ENCODE peak calls at places on chromosomes 12 and 14, in seven cellular contexts. T is NCI-H1105; F is NCI-H345; G is AML-193; C is stimulated activated effector memory CD8-positive, alpha-beta T cell treated with anti-CD3 and anti-CD28 coated beads, Interleukin-12 subunit alpha, Interleukin-12 subunit beta, amount 100 ng/mL, for 72 hours; K is fibroblast of pulmonary artery; O is natural killer cell. B is an unnamed sample.

GRCh38 chr14:36173161-36173560 is 3.4 kb downstream of the PTCSC3 start:
- DNase-seq in T (no peak), F (no peak), G (no peak), C (no peak), K (no peak), O (no peak), B (no peak)

GRCh38 chr14:90839889-90840266 is 23.6 kb upstream of the TTC7B start:
- DNase-seq in T (no peak), F (no peak), G (no peak), C (no peak), K (no peak), O (no peak), B (no peak)

GRCh38 chr12:45745861-45746277 is 16.4 kb downstream of the ARID2 start:
- DNase-seq in T (no peak), F (no peak), G (peak), C (no peak), K (peak), O (no peak), B (peak)

GRCh38 chr12:108215458-108215857 is 86.4 kb downstream of the WSCD2 start:
- DNase-seq in T (no peak), F (no peak), G (no peak), C (no peak), K (no peak), O (no peak), B (no peak)

GRCh38 chr14:30518867-30519266 is 40.1 kb upstream of the G2E3 start:
- DNase-seq in T (no peak), F (no peak), G (no peak), C (no peak), K (no peak), O (no peak), B (no peak)

GRCh38 chr12:90152897-90153624 is 444.4 kb upstream of the ATP2B1 start:
- DNase-seq in T (no peak), F (no peak), G (no peak), C (no peak), K (no peak), O (no peak), B (peak)

GRCh38 chr12:101850199-101850598 is 19.4 kb upstream of the GNPTAB start:
- DNase-seq in T (no peak), F (no peak), G (peak), C (no peak), K (no peak), O (no peak), B (no peak)

GRCh38 chr14:75242546-75243273 is 35.9 kb upstream of the FOS start:
- DNase-seq in T (peak), F (no peak), G (no peak), C (no peak), K (peak), O (no peak), B (peak)

GRCh38 chr12:17301544-17301943 is 695.6 kb upstream of the LMO3 start:
- DNase-seq in T (no peak), F (no peak), G (no peak), C (no peak), K (no peak), O (no peak), B (no peak)

GRCh38 chr14:26709019-26709418 is 111.2 kb upstream of the NOVA1 start:
- DNase-seq in T (no peak), F (no peak), G (peak), C (no peak), K (peak), O (no peak), B (peak)

GRCh38 chr14:96243785-96244184 is 12.2 kb upstream of the BDKRB1 start:
- DNase-seq in T (no peak), F (no peak), G (no peak), C (no peak), K (no peak), O (no peak), B (no peak)

GRCh38 chr12:31589582-31589895 is 1.4 kb downstream of the DENND5B start:
- DNase-seq in T (peak), F (no peak), G (no peak), C (no peak), K (no peak), O (no peak), B (no peak)

GRCh38 chr14:51310453-51311074 is 70.5 kb downstream of the TMX1 start:
- DNase-seq in T (no peak), F (peak), G (no peak), C (no peak), K (peak), O (no peak), B (peak)

GRCh38 chr14:96145116-96145864 is 59.3 kb upstream of the BDKRB2 start:
- DNase-seq in T (no peak), F (no peak), G (no peak), C (peak), K (peak), O (no peak), B (peak)

GRCh38 chr14:74855021-74855420 is 20.9 kb downstream of the PROX2 start:
- DNase-seq in T (no peak), F (no peak), G (no peak), C (no peak), K (no peak), O (no peak), B (no peak)

GRCh38 chr12:122202017-122202416 is 1.5 kb upstream of the B3GNT4 start:
- DNase-seq in T (no peak), F (no peak), G (no peak), C (no peak), K (no peak), O (no peak), B (no peak)

GRCh38 chr12:64672925-64673409 is 62.7 kb downstream of the RASSF3 start:
- DNase-seq in T (peak), F (peak), G (no peak), C (no peak), K (peak), O (no peak), B (no peak)

GRCh38 chr12:40953076-40953475 is 235.0 kb upstream of the PDZRN4 start:
- DNase-seq in T (no peak), F (no peak), G (no peak), C (no peak), K (no peak), O (no peak), B (peak)

GRCh38 chr12:88255224-88255623 is 113.1 kb downstream of the TMTC3 start:
- DNase-seq in T (no peak), F (no peak), G (no peak), C (no peak), K (no peak), O (no peak), B (no peak)

GRCh38 chr14:52327374-52328226 is 13.5 kb downstream of the PTGER2 start:
- DNase-seq in T (no peak), F (no peak), G (no peak), C (no peak), K (no peak), O (no peak), B (peak)

GRCh38 chr14:61681413-61681812 is 13.9 kb upstream of the HIF1A start:
- DNase-seq in T (no peak), F (no peak), G (no peak), C (no peak), K (no peak), O (no peak), B (no peak)

GRCh38 chr14:102207831-102208365 is 68.2 kb downstream of the WDR20 start:
- DNase-seq in T (no peak), F (no peak), G (no peak), C (no peak), K (no peak), O (no peak), B (no peak)

GRCh38 chr12:88242161-88242925 is 100.2 kb downstream of the TMTC3 start:
- DNase-seq in T (no peak), F (no peak), G (no peak), C (no peak), K (peak), O (no peak), B (peak)

GRCh38 chr14:74546416-74546815 is 52.9 kb downstream of the ISCA2 start:
- DNase-seq in T (no peak), F (no peak), G (no peak), C (no peak), K (no peak), O (no peak), B (no peak)

GRCh38 chr14:96965885-96966595 is 168.9 kb downstream of the VRK1 start:
- DNase-seq in T (no peak), F (no peak), G (no peak), C (no peak), K (no peak), O (no peak), B (no peak)

GRCh38 chr14:79465651-79466050 is 745.7 kb downstream of the DIO2 start:
- DNase-seq in T (no peak), F (no peak), G (no peak), C (no peak), K (no peak), O (no peak), B (no peak)

GRCh38 chr14:22822619-22823551 is 6.8 kb upstream of the MRPL52 start:
- DNase-seq in T (no peak), F (no peak), G (peak), C (peak), K (peak), O (peak), B (peak)

GRCh38 chr14:50335989-50336391 is 23.9 kb downstream of the DMAC2L start:
- DNase-seq in T (no peak), F (peak), G (no peak), C (no peak), K (peak), O (no peak), B (peak)

GRCh38 chr12:112828534-112828933 is 37.0 kb downstream of the RPH3A start:
- DNase-seq in T (no peak), F (no peak), G (peak), C (no peak), K (no peak), O (no peak), B (no peak)

GRCh38 chr12:574475-575128 is 88.6 kb downstream of the NINJ2 start:
- DNase-seq in T (no peak), F (no peak), G (no peak), C (no peak), K (peak), O (no peak), B (peak)

GRCh38 chr12:75944905-75945412 is 86.6 kb downstream of the PHLDA1 start:
- DNase-seq in T (no peak), F (no peak), G (no peak), C (no peak), K (no peak), O (no peak), B (no peak)

GRCh38 chr12:52395761-52396434 is 10.2 kb downstream of the KRT82 start:
- DNase-seq in T (no peak), F (peak), G (no peak), C (no peak), K (peak), O (no peak), B (peak)

GRCh38 chr12:29611906-29612305 is 114.4 kb upstream of the OVCH1 start:
- DNase-seq in T (peak), F (no peak), G (no peak), C (no peak), K (peak), O (no peak), B (peak)

GRCh38 chr14:61965030-61965745 is 203.0 kb downstream of the SNAPC1 start:
- DNase-seq in T (no peak), F (no peak), G (no peak), C (no peak), K (peak), O (no peak), B (peak)

GRCh38 chr12:128840862-128841468 is 12.3 kb upstream of the GLT1D1 start:
- DNase-seq in T (peak), F (no peak), G (no peak), C (no peak), K (no peak), O (no peak), B (no peak)

GRCh38 chr12:50174971-50175715 is 8.0 kb upstream of the CERS5 start:
- DNase-seq in T (peak), F (peak), G (peak), C (no peak), K (peak), O (no peak), B (peak)

GRCh38 chr12:132593938-132594358 is 16.4 kb downstream of the LRCOL1 start:
- DNase-seq in T (no peak), F (peak), G (peak), C (no peak), K (peak), O (no peak), B (peak)